ENCODE peak calls at places on chromosomes 6 and 20, in four cellular contexts. F is HepG2, D is GM12878, Z is H1. O is an unnamed sample.

GRCh38 chr20:38590682-38591483 is 9.9 kb downstream of the ADIG start:
- DNase-seq in D (no peak), F (no peak), Z (no peak), O (no peak)

GRCh38 chr20:52340036-52340634 is 148.6 kb upstream of the ZFP64 start:
- DNase-seq in D (no peak), Z (no peak), F (peak; percentile 54), O (peak; percentile 4)

GRCh38 chr6:46583081-46583480 is 69.5 kb downstream of the CYP39A1 start:
- DNase-seq in Z (no peak), F (no peak), D (no peak), O (no peak)

GRCh38 chr20:19993937-19994667 is 23.1 kb upstream of the NAA20 start:
- DNase-seq in Z (no peak), F (no peak), D (no peak), O (no peak)

GRCh38 chr6:45445749-45446454 is 68.2 kb upstream of the SUPT3H start:
- DNase-seq in F (peak; percentile 98), Z (no peak), D (no peak), O (peak; percentile 94)

GRCh38 chr6:46104209-46104608 is 25.6 kb upstream of the ENPP4 start:
- DNase-seq in D (peak; percentile 21), Z (no peak), F (no peak), O (no peak)

GRCh38 chr6:8029243-8029870 is 34.8 kb downstream of the BLOC1S5 start:
- DNase-seq in F (no peak), D (no peak), Z (no peak), O (no peak)

GRCh38 chr6:150142304-150142656 is 564 bp upstream of the PPP1R14C start:
- DNase-seq in F (no peak), D (no peak), Z (no peak), O (no peak)

GRCh38 chr6:34938268-34938667 is 49.2 kb downstream of the ANKS1A start:
- DNase-seq in D (no peak), F (no peak), Z (no peak), O (no peak)

GRCh38 chr6:79453558-79454042 is 83.6 kb downstream of the LCA5 start:
- DNase-seq in Z (no peak), D (no peak), F (no peak), O (no peak)

GRCh38 chr6:47512872-47513271 is 35.3 kb downstream of the CD2AP start:
- DNase-seq in F (no peak), Z (no peak), D (no peak), O (no peak)

GRCh38 chr6:12363651-12364381 is 73.7 kb downstream of the EDN1 start:
- DNase-seq in Z (no peak), D (peak; percentile 95), F (peak; percentile 52), O (no peak)

GRCh38 chr20:47338131-47338628 is 18.3 kb downstream of the ZMYND8 start:
- DNase-seq in D (no peak), Z (no peak), F (no peak), O (no peak)

GRCh38 chr20:47337413-47337812 is 19.1 kb downstream of the ZMYND8 start:
- DNase-seq in F (no peak), Z (no peak), D (no peak), O (no peak)

GRCh38 chr20:47335251-47336012 is 21.1 kb downstream of the ZMYND8 start:
- DNase-seq in Z (no peak), D (no peak), F (no peak), O (no peak)

GRCh38 chr20:47334022-47334551 is 22.4 kb downstream of the ZMYND8 start:
- DNase-seq in F (peak; percentile 99), D (no peak), Z (no peak), O (no peak)

GRCh38 chr20:47336013-47336754 is 20.3 kb downstream of the ZMYND8 start:
- DNase-seq in D (no peak), F (no peak), Z (no peak), O (no peak)
- TF ChIP-seq POLR2AphosphoS5 in D (no peak), F (no peak), Z (no peak), O (no peak)

DNA sequence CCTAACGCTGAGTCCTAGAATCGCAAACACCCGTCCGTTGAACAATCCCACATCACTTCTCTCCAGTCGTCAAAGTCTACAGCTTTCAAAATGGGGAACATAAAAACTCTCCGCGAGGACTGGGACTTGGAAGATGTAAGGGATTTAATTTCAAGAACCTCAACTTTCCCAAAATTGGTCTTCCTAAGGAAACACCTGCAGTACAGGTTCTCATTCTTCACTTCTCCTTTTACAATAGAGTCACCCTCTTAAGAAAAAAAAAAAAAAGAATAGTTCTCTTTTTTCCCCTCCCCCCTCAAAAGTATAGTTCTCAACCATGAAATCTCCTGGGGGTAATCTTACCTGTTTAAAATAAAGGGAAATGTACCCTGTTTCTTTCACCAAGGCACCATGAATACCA is 6.6 kb upstream of the ZBTB22 start:
- DNase-seq in F (no peak), D (no peak), Z (no peak), O (no peak)
- TF ChIP-seq KDM1A in F (no peak), D (no peak), Z (no peak), O (no peak)

DNA sequence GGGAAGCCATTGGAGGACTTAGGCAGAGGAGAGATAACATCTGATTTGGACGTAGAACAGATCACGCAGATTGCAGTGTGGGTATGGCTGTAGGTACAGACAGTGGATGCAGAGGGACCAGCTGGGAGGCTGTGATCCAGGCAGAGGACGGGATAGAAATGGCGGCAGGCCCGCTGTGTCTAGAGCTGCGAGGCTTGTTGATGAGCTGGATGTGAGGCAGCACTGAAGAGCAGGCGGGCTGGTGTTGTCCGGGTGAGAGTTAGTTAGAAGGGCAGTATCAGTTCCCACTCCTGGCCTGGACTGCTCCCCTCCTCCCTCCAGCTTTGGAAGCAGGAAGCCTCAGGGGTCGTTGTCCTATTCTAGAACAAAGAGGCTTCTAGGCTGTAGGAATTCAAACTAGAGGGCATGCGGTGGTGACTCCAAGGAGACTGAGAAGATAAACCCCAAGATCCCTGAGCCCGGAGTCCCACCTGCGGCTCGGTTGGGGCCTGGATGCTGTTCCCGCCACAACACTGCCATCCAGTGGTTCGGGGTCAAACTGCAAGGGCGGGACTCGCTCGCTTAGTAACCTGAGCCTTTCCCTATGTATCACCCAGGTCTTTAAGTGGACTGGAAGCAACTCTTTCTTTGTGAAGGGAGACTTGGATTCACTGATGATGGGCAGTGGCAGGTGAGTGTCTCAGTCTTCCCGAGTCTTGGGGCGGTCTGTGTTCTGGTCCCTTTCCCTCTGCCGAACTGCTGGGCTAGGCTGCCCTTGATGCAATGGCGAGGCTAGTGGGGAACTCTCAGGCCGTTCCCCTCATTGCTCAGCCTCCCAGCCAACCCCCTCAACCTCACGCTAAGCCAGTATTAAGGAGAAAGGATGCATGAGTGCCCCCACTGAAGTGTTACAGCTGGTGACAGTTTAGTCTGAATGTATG is 11.2 kb downstream of the TLDC2 start:
- DNase-seq in D (peak; percentile 56), Z (peak; percentile 99), F (peak; percentile 80), O (peak; percentile 89)
- TF ChIP-seq POLR2AphosphoS5 in D (no peak), Z (peak; percentile 12), F (no peak), O (no peak)

GRCh38 chr6:837380-837779 is 144.4 kb upstream of the EXOC2 start:
- DNase-seq in F (peak; percentile 62), Z (no peak), D (no peak), O (no peak)
- TF ChIP-seq KDM1A in F (no peak), Z (no peak), D (no peak), O (no peak)

GRCh38 chr6:43178150-43178549 is 3.8 kb upstream of the CUL9 start:
- DNase-seq in Z (no peak), D (no peak), F (no peak), O (no peak)

GRCh38 chr6:43180058-43180457 is 1.9 kb upstream of the CUL9 start:
- DNase-seq in F (no peak), D (no peak), Z (no peak), O (peak; percentile 49)

GRCh38 chr6:43180985-43181384 is 1.0 kb upstream of the CUL9 start:
- DNase-seq in F (no peak), D (no peak), Z (no peak), O (no peak)

GRCh38 chr6:43181621-43181941 is 415 bp upstream of the CUL9 start:
- DNase-seq in F (no peak), Z (no peak), D (no peak), O (no peak)

DNA sequence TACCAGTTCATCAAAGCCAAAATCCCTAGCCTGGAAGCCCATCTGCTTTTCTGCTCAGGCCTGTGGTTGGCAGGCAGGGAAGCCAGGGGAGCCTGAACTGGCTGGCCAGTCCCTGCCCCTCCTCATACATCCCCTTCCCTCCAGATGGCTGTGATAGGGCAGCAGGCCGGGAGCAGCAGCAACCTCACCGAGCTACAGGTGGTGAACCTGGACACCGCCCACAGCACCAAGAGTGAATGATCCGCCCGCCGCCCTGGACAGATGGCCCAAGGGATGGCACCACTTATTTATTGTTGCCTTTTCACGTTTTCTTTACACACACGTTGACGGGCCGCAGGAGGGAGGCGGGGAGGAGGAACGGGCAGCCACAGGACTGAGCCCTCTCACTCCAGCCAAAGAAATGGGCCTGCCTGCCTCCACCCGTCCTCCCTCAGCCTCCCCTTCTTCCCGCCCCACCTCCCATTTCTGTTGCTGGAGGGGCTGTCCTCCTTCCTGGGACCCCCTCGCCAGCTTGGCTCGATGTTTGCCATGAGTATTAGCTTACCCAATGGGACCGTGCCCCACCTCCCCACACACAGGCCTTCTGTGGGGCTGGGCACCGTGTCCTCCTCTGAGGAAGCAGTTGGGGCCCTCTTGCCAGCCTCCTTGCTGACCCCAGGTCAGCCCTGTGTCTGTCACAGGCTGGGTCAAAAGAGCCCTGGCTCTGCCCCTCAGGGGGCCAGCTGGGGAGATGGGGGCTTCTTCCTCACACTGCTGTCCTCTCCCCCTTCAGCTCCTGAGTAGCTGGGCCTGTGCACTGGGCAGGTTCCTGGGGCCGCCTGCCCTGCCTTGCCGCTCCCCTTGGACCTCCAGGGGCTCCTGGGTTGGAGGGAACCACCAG is 2.8 kb upstream of the CUL9 start:
- DNase-seq in Z (no peak), F (no peak), D (no peak), O (no peak)
- TF ChIP-seq POLR2AphosphoS5 in Z (no peak), F (no peak), D (peak; percentile 50), O (no peak)

GRCh38 chr6:73516712-73517489 is 3.9 kb downstream of the EEF1A1 start:
- DNase-seq in F (no peak), Z (no peak), D (no peak), O (no peak)
- TF ChIP-seq KDM1A in F (no peak), Z (no peak), D (no peak), O (no peak)

O was measured in K562.